ENCODE peak calls at places on chromosomes 4 and X, in seven cellular contexts. One of them, this sample, is unnamed.

GRCh38 chr4:145935253-145936141 is 3.1 kb downstream of the ZNF827 start:
- DNase-seq in testis: peak
- DNase-seq in A549: peak
- DNase-seq in right atrium auricular region: no peak
- DNase-seq in A673: no peak
- DNase-seq in PC-3: no peak
- DNase-seq in esophagus squamous epithelium: no peak
- DNase-seq in this sample: no peak

GRCh38 chr4:184810720-184811119 is 15.0 kb downstream of the ACSL1 start:
- DNase-seq in testis: no peak
- DNase-seq in A549: no peak
- DNase-seq in right atrium auricular region: no peak
- DNase-seq in A673: no peak
- DNase-seq in PC-3: no peak
- DNase-seq in esophagus squamous epithelium: no peak
- DNase-seq in this sample: no peak

GRCh38 chrX:12309040-12309732 is 170.9 kb downstream of the FRMPD4 start:
- DNase-seq in testis: no peak
- DNase-seq in A549: peak
- DNase-seq in right atrium auricular region: no peak
- DNase-seq in A673: no peak
- DNase-seq in PC-3: peak
- DNase-seq in esophagus squamous epithelium: no peak
- DNase-seq in this sample: no peak

GRCh38 chrX:23327104-23327503 is 7.5 kb upstream of the PTCHD1 start:
- DNase-seq in testis: no peak
- DNase-seq in A549: no peak
- DNase-seq in right atrium auricular region: no peak
- DNase-seq in A673: peak
- DNase-seq in PC-3: no peak
- DNase-seq in esophagus squamous epithelium: no peak
- DNase-seq in this sample: no peak

GRCh38 chrX:132490086-132490419 is 1.2 kb upstream of the MBNL3 start:
- DNase-seq in testis: no peak
- DNase-seq in A549: no peak
- DNase-seq in right atrium auricular region: no peak
- DNase-seq in A673: no peak
- DNase-seq in PC-3: peak
- DNase-seq in esophagus squamous epithelium: no peak
- DNase-seq in this sample: no peak

GRCh38 chr4:25532579-25532978 is 123.1 kb upstream of the SLC34A2 start:
- DNase-seq in testis: no peak
- DNase-seq in A549: no peak
- DNase-seq in right atrium auricular region: no peak
- DNase-seq in A673: no peak
- DNase-seq in PC-3: peak
- DNase-seq in esophagus squamous epithelium: no peak
- DNase-seq in this sample: no peak

GRCh38 chrX:131393426-131393825 is 104.3 kb upstream of the IGSF1 start:
- DNase-seq in testis: no peak
- DNase-seq in A549: no peak
- DNase-seq in right atrium auricular region: no peak
- DNase-seq in A673: no peak
- DNase-seq in PC-3: no peak
- DNase-seq in esophagus squamous epithelium: no peak
- DNase-seq in this sample: no peak

GRCh38 chr4:120847019-120847582 is 75.4 kb downstream of the PRDM5 start:
- DNase-seq in testis: no peak
- DNase-seq in A549: no peak
- DNase-seq in right atrium auricular region: no peak
- DNase-seq in A673: no peak
- DNase-seq in PC-3: no peak
- DNase-seq in esophagus squamous epithelium: no peak
- DNase-seq in this sample: no peak

GRCh38 chr4:88043586-88044340 is 36.3 kb downstream of the PKD2 start:
- DNase-seq in testis: no peak
- DNase-seq in A549: no peak
- DNase-seq in right atrium auricular region: no peak
- DNase-seq in A673: no peak
- DNase-seq in PC-3: no peak
- DNase-seq in esophagus squamous epithelium: no peak
- DNase-seq in this sample: no peak

GRCh38 chrX:53594354-53594753 is 92.2 kb downstream of the HUWE1 start:
- DNase-seq in testis: no peak
- DNase-seq in A549: no peak
- DNase-seq in right atrium auricular region: no peak
- DNase-seq in A673: no peak
- DNase-seq in PC-3: no peak
- DNase-seq in esophagus squamous epithelium: no peak
- DNase-seq in this sample: no peak

GRCh38 chr4:41360214-41360910 is 103.6 kb downstream of the UCHL1 start:
- DNase-seq in testis: peak
- DNase-seq in A549: peak
- DNase-seq in right atrium auricular region: no peak
- DNase-seq in A673: peak
- DNase-seq in PC-3: peak
- DNase-seq in esophagus squamous epithelium: no peak
- DNase-seq in this sample: peak

GRCh38 chr4:89303177-89303576 is 4.4 kb downstream of the GPRIN3 start:
- DNase-seq in testis: no peak
- DNase-seq in A549: peak
- DNase-seq in right atrium auricular region: no peak
- DNase-seq in A673: no peak
- DNase-seq in PC-3: no peak
- DNase-seq in esophagus squamous epithelium: no peak
- DNase-seq in this sample: no peak

GRCh38 chr4:128835498-128836222 is 26.2 kb downstream of the JADE1 start:
- DNase-seq in testis: peak
- DNase-seq in A549: no peak
- DNase-seq in right atrium auricular region: peak
- DNase-seq in A673: no peak
- DNase-seq in PC-3: no peak
- DNase-seq in esophagus squamous epithelium: no peak
- DNase-seq in this sample: no peak

DNA sequence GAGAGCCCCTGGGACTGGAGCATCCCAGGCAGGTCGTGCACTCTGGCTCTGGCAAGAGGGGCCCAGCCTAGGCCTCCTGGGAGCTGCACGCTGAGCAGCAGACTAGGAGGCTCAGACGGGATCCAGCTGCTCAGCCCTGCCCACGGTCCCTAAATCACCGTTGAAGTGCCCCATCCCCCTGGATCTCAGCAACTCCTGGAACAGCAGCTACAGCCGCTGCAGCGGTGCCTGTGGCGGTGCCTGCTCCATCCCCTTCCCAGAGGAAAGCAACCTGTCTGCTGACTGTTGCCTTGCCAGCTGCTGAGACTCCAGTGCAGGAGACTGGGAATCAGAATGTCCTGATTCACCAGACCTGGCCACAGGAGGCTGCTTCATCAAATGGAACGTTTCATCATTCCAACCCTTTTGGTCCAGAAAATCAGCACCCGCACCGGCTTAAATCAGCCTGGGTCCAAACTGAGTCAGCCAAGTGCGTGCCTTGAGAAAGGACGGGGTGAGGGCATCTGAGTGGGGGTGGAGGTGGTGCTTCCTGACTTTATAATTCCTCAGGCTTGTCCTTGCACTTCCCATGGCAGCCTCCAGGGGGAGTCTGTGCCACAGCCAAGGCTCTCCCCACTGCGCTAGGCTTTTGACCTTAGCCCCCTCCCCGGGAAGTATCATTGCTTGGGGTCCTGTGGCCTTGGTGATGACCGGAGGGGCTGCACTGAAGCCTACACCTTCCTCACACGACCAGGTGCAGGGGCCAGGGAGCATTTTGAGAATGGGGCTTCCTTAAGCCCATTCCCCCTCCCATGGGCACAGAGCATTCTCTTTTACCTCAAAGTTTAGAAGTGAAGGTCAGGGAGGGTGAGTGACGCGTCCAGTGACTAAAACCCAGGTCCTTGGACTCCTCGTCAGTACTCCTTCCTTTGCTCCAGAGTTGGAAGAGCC is 6.5 kb downstream of the ZNF185 start:
- DNase-seq in testis: peak
- DNase-seq in A549: peak
- DNase-seq in right atrium auricular region: no peak
- DNase-seq in A673: peak
- DNase-seq in PC-3: peak
- DNase-seq in esophagus squamous epithelium: no peak
- DNase-seq in this sample: peak
- TF ChIP-seq CTCF in testis: peak
- TF ChIP-seq CTCF in A549: peak
- TF ChIP-seq CTCF in right atrium auricular region: peak
- TF ChIP-seq CTCF in A673: peak
- TF ChIP-seq CTCF in PC-3: peak
- TF ChIP-seq CTCF in esophagus squamous epithelium: peak
- TF ChIP-seq CTCF in this sample: peak

GRCh38 chrX:68646421-68646820 is 1.0 kb upstream of the STARD8 start:
- DNase-seq in testis: no peak
- DNase-seq in A549: no peak
- DNase-seq in right atrium auricular region: no peak
- DNase-seq in A673: no peak
- DNase-seq in PC-3: no peak
- DNase-seq in esophagus squamous epithelium: no peak
- DNase-seq in this sample: no peak

GRCh38 chrX:68650491-68650890 is 3.0 kb downstream of the STARD8 start:
- DNase-seq in testis: no peak
- DNase-seq in A549: no peak
- DNase-seq in right atrium auricular region: no peak
- DNase-seq in A673: no peak
- DNase-seq in PC-3: peak
- DNase-seq in esophagus squamous epithelium: no peak
- DNase-seq in this sample: no peak

GRCh38 chrX:68648960-68649359 is 1.5 kb downstream of the STARD8 start:
- DNase-seq in testis: no peak
- DNase-seq in A549: peak
- DNase-seq in right atrium auricular region: no peak
- DNase-seq in A673: no peak
- DNase-seq in PC-3: peak
- DNase-seq in esophagus squamous epithelium: no peak
- DNase-seq in this sample: no peak

GRCh38 chrX:68652327-68652930 is 5.0 kb downstream of the STARD8 start:
- DNase-seq in testis: no peak
- DNase-seq in A549: peak
- DNase-seq in right atrium auricular region: no peak
- DNase-seq in A673: peak
- DNase-seq in PC-3: no peak
- DNase-seq in esophagus squamous epithelium: no peak
- DNase-seq in this sample: no peak

GRCh38 chrX:68647156-68647957 is at the start of gene STARD8:
- DNase-seq in testis: peak
- DNase-seq in A549: peak
- DNase-seq in right atrium auricular region: no peak
- DNase-seq in A673: peak
- DNase-seq in PC-3: peak
- DNase-seq in esophagus squamous epithelium: no peak
- DNase-seq in this sample: no peak
- TF ChIP-seq CTCF in testis: no peak
- TF ChIP-seq CTCF in A549: no peak
- TF ChIP-seq CTCF in right atrium auricular region: no peak
- TF ChIP-seq CTCF in A673: no peak
- TF ChIP-seq CTCF in PC-3: no peak
- TF ChIP-seq CTCF in esophagus squamous epithelium: no peak
- TF ChIP-seq CTCF in this sample: no peak

GRCh38 chr4:16884673-16885460 is 13.6 kb downstream of the LDB2 start:
- DNase-seq in testis: no peak
- DNase-seq in A549: no peak
- DNase-seq in right atrium auricular region: no peak
- DNase-seq in A673: peak
- DNase-seq in PC-3: no peak
- DNase-seq in esophagus squamous epithelium: no peak
- DNase-seq in this sample: no peak
- TF ChIP-seq CTCF in testis: no peak
- TF ChIP-seq CTCF in A549: no peak
- TF ChIP-seq CTCF in right atrium auricular region: no peak
- TF ChIP-seq CTCF in A673: peak
- TF ChIP-seq CTCF in PC-3: no peak
- TF ChIP-seq CTCF in esophagus squamous epithelium: no peak
- TF ChIP-seq CTCF in this sample: no peak

DNA sequence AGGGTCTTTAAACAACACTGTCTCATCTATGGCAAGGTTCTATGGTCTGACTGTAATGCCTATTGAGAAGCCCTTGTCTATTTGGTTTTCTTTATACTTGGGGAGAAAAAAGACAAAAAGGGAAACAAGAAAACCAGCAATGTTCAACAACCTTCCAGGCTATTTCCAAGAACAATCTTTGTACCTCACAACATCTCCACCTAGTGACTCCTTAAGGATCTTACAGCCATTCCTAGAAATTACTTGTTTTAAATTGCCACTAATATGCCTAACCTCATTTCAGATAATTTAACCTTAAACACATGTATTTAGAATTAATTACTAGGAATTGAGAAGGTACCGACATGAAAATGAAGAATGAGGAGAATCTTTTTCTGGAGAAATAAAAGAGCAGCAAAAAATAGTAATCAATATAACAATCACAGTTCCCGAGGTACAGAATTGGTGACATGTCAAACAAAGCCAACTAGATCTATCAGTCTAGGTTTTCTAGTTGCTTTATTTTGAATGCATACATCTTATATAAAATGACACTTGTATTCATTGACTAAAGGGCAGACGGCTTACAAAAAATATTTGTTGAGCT is 1.6 kb upstream of the RBM46 start:
- DNase-seq in testis: no peak
- DNase-seq in A549: peak
- DNase-seq in right atrium auricular region: no peak
- DNase-seq in A673: peak
- DNase-seq in PC-3: peak
- DNase-seq in esophagus squamous epithelium: no peak
- DNase-seq in this sample: no peak
- TF ChIP-seq CTCF in testis: peak
- TF ChIP-seq CTCF in A549: peak
- TF ChIP-seq CTCF in right atrium auricular region: peak
- TF ChIP-seq CTCF in A673: peak
- TF ChIP-seq CTCF in PC-3: peak
- TF ChIP-seq CTCF in esophagus squamous epithelium: peak
- TF ChIP-seq CTCF in this sample: peak

DNA sequence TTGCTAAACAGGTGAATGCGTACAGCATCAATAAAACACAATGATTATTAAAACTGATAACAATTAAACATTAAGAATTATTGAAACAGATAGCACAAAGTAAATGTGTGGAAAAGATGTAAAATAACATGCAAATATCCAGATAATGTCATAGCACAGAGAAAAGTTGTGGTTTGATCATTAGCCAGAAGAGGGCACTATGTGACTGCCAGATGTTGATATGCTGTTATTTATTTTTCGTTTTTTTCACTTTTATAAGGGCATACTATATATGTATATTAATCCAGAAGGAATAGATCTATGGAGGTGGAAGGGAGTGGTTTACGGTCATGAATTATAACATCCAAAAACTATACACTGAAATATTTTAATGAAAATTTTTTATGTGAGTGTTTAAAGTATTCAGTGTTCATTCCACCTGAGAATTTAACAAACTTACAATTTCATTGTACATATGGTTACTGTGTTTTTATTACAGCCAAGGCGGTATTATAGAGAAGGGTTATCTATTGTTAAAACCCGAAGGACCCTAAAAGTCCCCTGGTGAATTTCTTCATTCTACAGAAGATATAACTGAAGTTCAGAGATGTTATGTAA is 211.9 kb upstream of the UGT8 start:
- DNase-seq in testis: no peak
- DNase-seq in A549: peak
- DNase-seq in right atrium auricular region: no peak
- DNase-seq in A673: peak
- DNase-seq in PC-3: peak
- DNase-seq in esophagus squamous epithelium: no peak
- DNase-seq in this sample: no peak
- TF ChIP-seq CTCF in testis: peak
- TF ChIP-seq CTCF in A549: peak
- TF ChIP-seq CTCF in right atrium auricular region: peak
- TF ChIP-seq CTCF in A673: peak
- TF ChIP-seq CTCF in PC-3: peak
- TF ChIP-seq CTCF in esophagus squamous epithelium: peak
- TF ChIP-seq CTCF in this sample: peak

GRCh38 chr4:1512738-1513660 is 106.8 kb upstream of the NKX1-1 start:
- DNase-seq in testis: peak
- DNase-seq in A549: peak
- DNase-seq in right atrium auricular region: no peak
- DNase-seq in A673: peak
- DNase-seq in PC-3: peak
- DNase-seq in esophagus squamous epithelium: no peak
- DNase-seq in this sample: no peak
- TF ChIP-seq CTCF in testis: peak
- TF ChIP-seq CTCF in A549: peak
- TF ChIP-seq CTCF in right atrium auricular region: peak
- TF ChIP-seq CTCF in A673: peak
- TF ChIP-seq CTCF in PC-3: peak
- TF ChIP-seq CTCF in esophagus squamous epithelium: peak
- TF ChIP-seq CTCF in this sample: peak